ENCODE peak calls at places on chromosomes 5 and 9, in eight cellular contexts. One of them, this sample, is unnamed. For H3K27me3, the result is how much of the 10 kb centered on the place peaks cover.

GRCh38 chr5:37543216-37543615 is 164.1 kb downstream of the WDR70 start:
- DNase-seq in HepG2: no peak
- DNase-seq in upper lobe of right lung: no peak
- DNase-seq in tibial artery: no peak
- DNase-seq in aorta: no peak
- DNase-seq in PC-9: no peak
- DNase-seq in brain microvascular endothelial cell: no peak
- DNase-seq in uterus: no peak
- DNase-seq in this sample: no peak

GRCh38 chr5:139745800-139746690 is 49.6 kb upstream of the PSD2 start:
- DNase-seq in HepG2: peak
- DNase-seq in upper lobe of right lung: no peak
- DNase-seq in tibial artery: peak
- DNase-seq in aorta: peak
- DNase-seq in PC-9: peak
- DNase-seq in brain microvascular endothelial cell: peak
- DNase-seq in uterus: peak
- DNase-seq in this sample: peak

GRCh38 chr5:37533851-37534250 is 154.7 kb downstream of the WDR70 start:
- DNase-seq in HepG2: no peak
- DNase-seq in upper lobe of right lung: no peak
- DNase-seq in tibial artery: no peak
- DNase-seq in aorta: no peak
- DNase-seq in PC-9: peak
- DNase-seq in brain microvascular endothelial cell: peak
- DNase-seq in uterus: no peak
- DNase-seq in this sample: no peak

GRCh38 chr9:117703538-117703937 is 665 bp upstream of the TLR4 start:
- DNase-seq in HepG2: no peak
- DNase-seq in upper lobe of right lung: no peak
- DNase-seq in tibial artery: no peak
- DNase-seq in aorta: no peak
- DNase-seq in PC-9: no peak
- DNase-seq in brain microvascular endothelial cell: peak
- DNase-seq in uterus: no peak
- DNase-seq in this sample: no peak

GRCh38 chr5:151298063-151298462 is 5.5 kb downstream of the SLC36A3 start:
- DNase-seq in HepG2: peak
- DNase-seq in upper lobe of right lung: no peak
- DNase-seq in tibial artery: peak
- DNase-seq in aorta: no peak
- DNase-seq in PC-9: no peak
- DNase-seq in brain microvascular endothelial cell: peak
- DNase-seq in uterus: no peak
- DNase-seq in this sample: peak

GRCh38 chr5:14450055-14450524 is 131.5 kb upstream of the OTULINL start:
- DNase-seq in HepG2: no peak
- DNase-seq in upper lobe of right lung: no peak
- DNase-seq in tibial artery: peak
- DNase-seq in aorta: peak
- DNase-seq in PC-9: no peak
- DNase-seq in brain microvascular endothelial cell: peak
- DNase-seq in uterus: peak
- DNase-seq in this sample: no peak

GRCh38 chr5:160240350-160240749 is 11.0 kb downstream of the FABP6 start:
- DNase-seq in HepG2: no peak
- DNase-seq in upper lobe of right lung: no peak
- DNase-seq in tibial artery: no peak
- DNase-seq in aorta: no peak
- DNase-seq in PC-9: no peak
- DNase-seq in brain microvascular endothelial cell: no peak
- DNase-seq in uterus: no peak
- DNase-seq in this sample: no peak

GRCh38 chr9:108434036-108434435 is 421.8 kb downstream of the ACTL7B start:
- DNase-seq in HepG2: no peak
- DNase-seq in upper lobe of right lung: no peak
- DNase-seq in tibial artery: no peak
- DNase-seq in aorta: no peak
- DNase-seq in PC-9: no peak
- DNase-seq in brain microvascular endothelial cell: no peak
- DNase-seq in uterus: no peak
- DNase-seq in this sample: no peak

GRCh38 chr5:16489322-16489791 is 23.8 kb upstream of the ZNF622 start:
- DNase-seq in HepG2: peak
- DNase-seq in upper lobe of right lung: no peak
- DNase-seq in tibial artery: no peak
- DNase-seq in aorta: no peak
- DNase-seq in PC-9: peak
- DNase-seq in brain microvascular endothelial cell: no peak
- DNase-seq in uterus: no peak
- DNase-seq in this sample: no peak

GRCh38 chr9:75146229-75146628 is 57.9 kb downstream of the OSTF1 start:
- DNase-seq in HepG2: no peak
- DNase-seq in upper lobe of right lung: no peak
- DNase-seq in tibial artery: no peak
- DNase-seq in aorta: no peak
- DNase-seq in PC-9: no peak
- DNase-seq in brain microvascular endothelial cell: peak
- DNase-seq in uterus: no peak
- DNase-seq in this sample: no peak

GRCh38 chr5:128035689-128036088 is 47.9 kb upstream of the SLC12A2 start:
- DNase-seq in HepG2: no peak
- DNase-seq in upper lobe of right lung: no peak
- DNase-seq in tibial artery: no peak
- DNase-seq in aorta: no peak
- DNase-seq in PC-9: no peak
- DNase-seq in brain microvascular endothelial cell: no peak
- DNase-seq in uterus: no peak
- DNase-seq in this sample: no peak

GRCh38 chr9:132372177-132373095 is 17.6 kb upstream of the SETX start:
- DNase-seq in HepG2: no peak
- DNase-seq in upper lobe of right lung: peak
- DNase-seq in tibial artery: peak
- DNase-seq in aorta: peak
- DNase-seq in PC-9: peak
- DNase-seq in brain microvascular endothelial cell: no peak
- DNase-seq in uterus: no peak
- DNase-seq in this sample: peak

GRCh38 chr5:54861212-54861894 is 124.0 kb downstream of the ESM1 start:
- DNase-seq in HepG2: no peak
- DNase-seq in upper lobe of right lung: no peak
- DNase-seq in tibial artery: no peak
- DNase-seq in aorta: no peak
- DNase-seq in PC-9: no peak
- DNase-seq in brain microvascular endothelial cell: peak
- DNase-seq in uterus: no peak
- DNase-seq in this sample: no peak

DNA sequence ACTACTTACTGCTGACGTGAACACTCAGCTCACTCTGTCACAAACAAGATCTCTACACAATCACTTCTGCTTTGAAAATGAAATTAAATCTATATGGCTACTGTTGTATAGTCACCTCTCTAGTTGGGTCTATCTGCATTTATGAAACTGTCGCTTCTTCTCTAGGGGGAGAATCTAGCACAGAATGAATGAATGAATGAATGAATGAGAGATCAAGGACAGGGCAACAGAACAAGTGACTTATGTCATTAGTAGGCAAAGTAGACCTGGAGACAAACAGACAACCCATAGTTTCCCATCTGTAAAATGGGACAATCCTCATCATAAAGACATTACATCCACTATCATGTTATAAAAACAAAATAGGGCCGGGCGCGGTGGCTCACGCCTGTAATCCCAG is 13.4 kb downstream of the PTCH1 start:
- DNase-seq in HepG2: no peak
- DNase-seq in upper lobe of right lung: no peak
- DNase-seq in tibial artery: no peak
- DNase-seq in aorta: no peak
- DNase-seq in PC-9: no peak
- DNase-seq in brain microvascular endothelial cell: no peak
- DNase-seq in uterus: no peak
- DNase-seq in this sample: no peak
- H3K27me3 ChIP-seq in HepG2: under half
- H3K27me3 ChIP-seq in upper lobe of right lung: under half
- H3K27me3 ChIP-seq in tibial artery: under half
- H3K27me3 ChIP-seq in aorta: under half
- H3K27me3 ChIP-seq in PC-9: under half
- H3K27me3 ChIP-seq in brain microvascular endothelial cell: under half
- H3K27me3 ChIP-seq in uterus: under half
- H3K27me3 ChIP-seq in this sample: under half

DNA sequence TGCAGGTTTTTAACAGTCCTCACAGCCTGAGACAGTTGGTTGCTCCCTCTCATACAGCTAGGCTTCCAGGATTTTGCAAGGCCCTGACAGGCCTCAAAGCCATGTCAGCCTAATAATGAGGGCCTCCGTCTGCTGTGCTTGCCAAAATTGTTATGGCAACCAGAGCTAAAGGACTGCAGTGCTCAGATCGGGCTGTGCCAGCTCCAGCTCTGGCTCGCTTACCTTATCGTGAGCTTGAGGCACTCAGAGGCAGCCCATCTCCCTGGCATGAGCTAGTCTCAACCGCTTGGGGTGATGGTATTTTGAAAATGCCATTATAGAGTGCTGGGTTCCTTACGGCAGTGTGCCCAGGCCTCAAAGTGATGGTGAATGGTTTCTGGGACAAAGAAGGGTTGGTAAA is 8.4 kb downstream of the MTAP start:
- DNase-seq in HepG2: no peak
- DNase-seq in upper lobe of right lung: no peak
- DNase-seq in tibial artery: no peak
- DNase-seq in aorta: no peak
- DNase-seq in PC-9: no peak
- DNase-seq in brain microvascular endothelial cell: no peak
- DNase-seq in uterus: no peak
- DNase-seq in this sample: no peak
- H3K27me3 ChIP-seq in HepG2: under half
- H3K27me3 ChIP-seq in upper lobe of right lung: under half
- H3K27me3 ChIP-seq in tibial artery: under half
- H3K27me3 ChIP-seq in aorta: under half
- H3K27me3 ChIP-seq in PC-9: under half
- H3K27me3 ChIP-seq in brain microvascular endothelial cell: under half
- H3K27me3 ChIP-seq in uterus: under half
- H3K27me3 ChIP-seq in this sample: under half

DNA sequence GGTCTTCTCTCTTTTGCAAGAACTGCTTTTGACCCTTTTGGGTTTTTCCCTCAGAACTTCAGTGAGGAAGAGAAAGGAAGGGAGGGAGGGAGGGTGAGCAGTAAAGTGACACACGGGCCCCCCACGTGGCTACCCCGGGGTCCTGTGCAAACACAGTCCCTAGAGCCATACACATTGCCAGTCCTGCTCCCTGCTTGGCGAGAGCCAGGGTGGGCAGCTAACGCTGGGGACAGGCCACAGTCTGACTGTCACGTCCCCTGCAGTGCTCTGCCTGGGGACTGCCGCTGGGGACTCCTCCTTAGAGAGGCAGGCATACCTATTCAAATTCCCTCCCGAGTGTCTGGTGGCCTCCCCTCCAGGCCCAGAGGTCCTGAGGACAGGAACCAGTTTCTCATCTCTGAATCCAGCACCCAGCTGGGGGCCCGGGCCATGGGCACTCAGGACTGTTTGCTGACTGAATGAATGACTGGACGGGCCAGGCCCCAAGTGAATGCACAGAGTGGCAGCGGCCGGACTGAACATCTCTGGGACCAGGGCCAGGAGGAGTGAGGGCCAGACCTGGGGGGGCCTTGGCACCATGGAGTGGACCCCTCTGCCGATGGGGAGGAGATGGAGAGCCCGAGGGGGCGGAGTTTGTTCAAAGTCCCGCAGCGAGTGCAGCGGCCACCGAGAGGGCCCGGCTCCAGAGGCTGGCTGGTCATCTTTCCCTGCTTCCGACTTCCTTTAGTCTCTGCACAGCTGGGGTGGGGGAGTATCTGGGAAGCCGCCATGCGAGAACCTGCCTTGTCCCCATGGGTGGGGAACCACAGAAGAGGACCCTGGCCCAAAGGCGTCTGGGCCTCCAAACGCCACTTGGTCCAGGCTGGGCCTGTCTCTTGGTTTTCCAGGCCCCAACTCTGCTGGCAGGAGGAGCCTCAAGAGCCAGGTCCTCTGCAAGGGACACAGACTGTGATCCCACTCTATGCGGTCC is 5.8 kb downstream of the CCDC187 start:
- DNase-seq in HepG2: no peak
- DNase-seq in upper lobe of right lung: no peak
- DNase-seq in tibial artery: no peak
- DNase-seq in aorta: peak
- DNase-seq in PC-9: no peak
- DNase-seq in brain microvascular endothelial cell: no peak
- DNase-seq in uterus: no peak
- DNase-seq in this sample: no peak
- H3K27me3 ChIP-seq in HepG2: under half
- H3K27me3 ChIP-seq in upper lobe of right lung: under half
- H3K27me3 ChIP-seq in tibial artery: under half
- H3K27me3 ChIP-seq in aorta: under half
- H3K27me3 ChIP-seq in PC-9: under half
- H3K27me3 ChIP-seq in brain microvascular endothelial cell: under half
- H3K27me3 ChIP-seq in uterus: under half
- H3K27me3 ChIP-seq in this sample: half or more

GRCh38 chr5:93607367-93608258 is 24.6 kb downstream of the NR2F1 start:
- DNase-seq in HepG2: peak
- DNase-seq in upper lobe of right lung: no peak
- DNase-seq in tibial artery: no peak
- DNase-seq in aorta: no peak
- DNase-seq in PC-9: peak
- DNase-seq in brain microvascular endothelial cell: peak
- DNase-seq in uterus: no peak
- DNase-seq in this sample: peak

GRCh38 chr5:93610581-93611167 is 27.7 kb downstream of the NR2F1 start:
- DNase-seq in HepG2: no peak
- DNase-seq in upper lobe of right lung: no peak
- DNase-seq in tibial artery: no peak
- DNase-seq in aorta: no peak
- DNase-seq in PC-9: no peak
- DNase-seq in brain microvascular endothelial cell: no peak
- DNase-seq in uterus: no peak
- DNase-seq in this sample: no peak

GRCh38 chr5:93611900-93612898 is 29.2 kb downstream of the NR2F1 start:
- DNase-seq in HepG2: no peak
- DNase-seq in upper lobe of right lung: no peak
- DNase-seq in tibial artery: no peak
- DNase-seq in aorta: no peak
- DNase-seq in PC-9: no peak
- DNase-seq in brain microvascular endothelial cell: no peak
- DNase-seq in uterus: no peak
- DNase-seq in this sample: peak

GRCh38 chr5:93609756-93610155 is 26.7 kb downstream of the NR2F1 start:
- DNase-seq in HepG2: no peak
- DNase-seq in upper lobe of right lung: no peak
- DNase-seq in tibial artery: no peak
- DNase-seq in aorta: no peak
- DNase-seq in PC-9: no peak
- DNase-seq in brain microvascular endothelial cell: no peak
- DNase-seq in uterus: no peak
- DNase-seq in this sample: no peak

DNA sequence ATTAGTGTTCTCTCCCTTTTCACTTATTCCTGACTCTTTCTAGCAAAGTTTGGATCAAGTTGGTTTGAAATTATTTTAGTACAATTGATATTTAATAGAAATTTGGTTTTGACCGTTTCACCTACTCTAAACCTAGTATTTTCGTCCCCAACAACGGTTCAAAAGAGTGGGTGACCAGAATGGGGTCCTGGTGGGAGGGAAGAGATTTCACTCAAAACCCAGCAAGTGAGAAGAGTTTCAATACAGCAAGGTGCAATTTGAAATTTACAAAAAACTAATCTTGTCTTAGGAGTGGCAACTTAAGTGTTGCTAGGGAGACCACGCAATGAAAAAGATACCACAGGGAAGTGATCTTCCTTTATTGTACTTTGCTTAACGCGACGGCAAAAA is 28.5 kb downstream of the NR2F1 start:
- DNase-seq in HepG2: no peak
- DNase-seq in upper lobe of right lung: no peak
- DNase-seq in tibial artery: no peak
- DNase-seq in aorta: no peak
- DNase-seq in PC-9: no peak
- DNase-seq in brain microvascular endothelial cell: no peak
- DNase-seq in uterus: no peak
- DNase-seq in this sample: no peak
- H3K27me3 ChIP-seq in HepG2: under half
- H3K27me3 ChIP-seq in upper lobe of right lung: half or more
- H3K27me3 ChIP-seq in tibial artery: under half
- H3K27me3 ChIP-seq in aorta: under half
- H3K27me3 ChIP-seq in PC-9: under half
- H3K27me3 ChIP-seq in brain microvascular endothelial cell: under half
- H3K27me3 ChIP-seq in uterus: under half
- H3K27me3 ChIP-seq in this sample: under half